ENCODE peak calls at places on chromosomes 7 and 10, in ten cellular contexts. C is AG09309; S is epithelial cell of proximal tubule; A is NCI-H187; O is CD4-positive, alpha-beta T cell; T is stimulated activated CD8-positive, alpha-beta memory T cell treated with anti-CD3 and anti-CD28 coated beads, Interleukin-12 subunit alpha, Interleukin-12 subunit beta, amount 100 ng/mL, for 4 hours; M is activated effector memory CD4-positive, alpha-beta T cell treated with anti-CD3 and anti-CD28 coated beads, Interleukin-2, amount 50 U/mL, for 16 hours; G is activated T-cell treated with anti-CD3 and anti-CD28 coated beads, Interleukin-2, amount 50 U/mL, for 24 hours; D is KBM-7; N is stimulated activated CD4-positive, alpha-beta T cell treated with anti-CD3 and anti-CD28 coated beads, Interleukin-1b, Interleukin-23, amount 100 ng/mL, for 48 hours. J is an unnamed sample.

GRCh38 chr10:15486404-15486803 is 115.3 kb upstream of the FAM171A1 start:
- DNase-seq in M (no peak), N (no peak), A (no peak), O (no peak), S (no peak), G (no peak), D (no peak), T (no peak), C (peak; percentile 64), J (peak; percentile 84)

GRCh38 chr7:134593530-134594392 is 44.9 kb downstream of the AKR1B15 start:
- DNase-seq in D (no peak), S (peak; percentile 70), T (no peak), G (no peak), O (no peak), C (peak; percentile 86), N (no peak), A (no peak), M (no peak), J (peak; percentile 95)

GRCh38 chr10:57015595-57016303 is 654.7 kb upstream of the ZWINT start:
- DNase-seq in S (no peak), O (no peak), M (no peak), D (no peak), C (no peak), G (no peak), N (no peak), A (peak; percentile 27), T (no peak), J (no peak)

GRCh38 chr10:101576229-101576863 is 11.7 kb downstream of the POLL start:
- DNase-seq in C (no peak), N (no peak), S (no peak), G (peak; percentile 25), D (no peak), T (no peak), O (no peak), A (no peak), M (no peak), J (peak; percentile 10)

GRCh38 chr10:59006511-59007306 is 169.7 kb upstream of the PHYHIPL start:
- DNase-seq in C (peak; percentile 38), T (no peak), S (peak; percentile 86), N (no peak), G (no peak), D (no peak), O (no peak), M (no peak), A (no peak), J (peak; percentile 47)

GRCh38 chr10:12975906-12976305 is 25.6 kb downstream of the CCDC3 start:
- DNase-seq in C (no peak), M (no peak), S (no peak), T (no peak), D (no peak), O (no peak), N (no peak), A (no peak), G (no peak), J (no peak)

GRCh38 chr7:39566056-39566921 is at the start of gene YAE1:
- DNase-seq in A (peak; percentile 68), S (no peak), D (peak; percentile 90), C (no peak), M (peak; percentile 93), G (peak; percentile 90), T (peak; percentile 73), N (peak; percentile 85), O (peak; percentile 75), J (peak; percentile 32)

GRCh38 chr10:29862926-29863614 is 196.3 kb downstream of the JCAD start:
- DNase-seq in C (peak; percentile 42), M (no peak), N (no peak), S (peak; percentile 96), A (no peak), G (no peak), D (no peak), T (no peak), O (no peak), J (peak; percentile 71)

GRCh38 chr7:13037216-13037615 is 349.8 kb downstream of the ARL4A start:
- DNase-seq in G (no peak), A (no peak), C (no peak), T (no peak), N (no peak), O (no peak), S (no peak), D (no peak), M (no peak), J (no peak)

GRCh38 chr10:60661627-60662026 is 116.7 kb upstream of the CDK1 start:
- DNase-seq in N (no peak), T (no peak), C (peak; percentile 28), G (no peak), S (no peak), O (no peak), D (no peak), M (no peak), A (no peak), J (no peak)

GRCh38 chr7:151117565-151117964 is 31.3 kb downstream of the AGAP3 start:
- DNase-seq in N (no peak), T (no peak), C (no peak), A (no peak), O (peak; percentile 47), S (no peak), M (peak; percentile 80), G (peak; percentile 46), D (no peak), J (no peak)

GRCh38 chr10:77505431-77506334 is 131.9 kb downstream of the KCNMA1 start:
- DNase-seq in M (no peak), O (no peak), C (peak; percentile 88), N (no peak), T (no peak), D (no peak), A (no peak), S (peak; percentile 85), G (no peak), J (peak; percentile 62)

GRCh38 chr10:124943301-124944092 is 1.6 kb downstream of the ZRANB1 start:
- DNase-seq in M (no peak), S (peak; percentile 59), T (no peak), D (no peak), N (no peak), G (no peak), A (no peak), O (no peak), C (peak; percentile 48), J (peak; percentile 70)

GRCh38 chr7:106031271-106032029 is 68.4 kb downstream of the CDHR3 start:
- DNase-seq in D (peak; percentile 49), S (no peak), A (no peak), G (no peak), O (no peak), N (no peak), M (no peak), C (no peak), T (no peak), J (no peak)

GRCh38 chr10:8072211-8072610 is 17.7 kb downstream of the GATA3 start:
- DNase-seq in T (no peak), G (no peak), N (no peak), O (no peak), D (no peak), S (no peak), C (no peak), M (no peak), A (no peak), J (no peak)

GRCh38 chr7:105691029-105691691 is 109.9 kb upstream of the EFCAB10 start:
- DNase-seq in M (peak; percentile 78), C (no peak), N (peak; percentile 53), D (no peak), T (no peak), G (peak; percentile 54), O (peak; percentile 51), S (no peak), A (no peak), J (peak; percentile 56)